ENCODE peak calls at places on chromosomes 6 and 20, in eight cellular contexts. L is NCI-H2029 treated with DMSO at 0.1 percent for 48 hours, D is ACHN, T is NCI-H1092, F is tibial nerve, P is activated gamma-delta T cell treated with Interleukin-2 at 50 U/mL for 16 hours, V is left ventricle myocardium inferior, O is renal cortical epithelial cell. M is an unnamed sample.

GRCh38 chr6:2450546-2450945 is 205.1 kb upstream of the GMDS start:
- DNase-seq in L (peak), D (no peak), T (peak), F (peak), P (no peak), V (peak), O (peak), M (peak)

GRCh38 chr6:46850781-46851180 is 57.6 kb downstream of the MEP1A start:
- DNase-seq in L (no peak), D (no peak), T (no peak), F (no peak), P (no peak), V (no peak), O (peak), M (no peak)

GRCh38 chr20:62940875-62941274 is 2.9 kb downstream of the GID8 start:
- DNase-seq in L (no peak), D (no peak), T (no peak), F (no peak), P (no peak), V (no peak), O (no peak), M (no peak)

GRCh38 chr6:91437295-91437694 is 850.4 kb upstream of the MAP3K7 start:
- DNase-seq in L (no peak), D (no peak), T (no peak), F (no peak), P (no peak), V (no peak), O (no peak), M (no peak)

GRCh38 chr6:148464319-148465010 is 121.8 kb downstream of the SASH1 start:
- DNase-seq in L (peak), D (peak), T (peak), F (peak), P (peak), V (peak), O (peak), M (peak)

GRCh38 chr6:141354191-141354950 is 778.4 kb upstream of the GJE1 start:
- DNase-seq in L (no peak), D (no peak), T (no peak), F (no peak), P (no peak), V (no peak), O (no peak), M (no peak)

GRCh38 chr6:85416049-85416448 is 33.8 kb upstream of the NT5E start:
- DNase-seq in L (no peak), D (no peak), T (no peak), F (no peak), P (no peak), V (no peak), O (no peak), M (no peak)

GRCh38 chr6:164085552-164086325 is 671.2 kb downstream of the QKI start:
- DNase-seq in L (no peak), D (no peak), T (no peak), F (peak), P (no peak), V (peak), O (peak), M (no peak)

GRCh38 chr6:13953061-13953705 is 28.4 kb downstream of the RNF182 start:
- DNase-seq in L (no peak), D (peak), T (no peak), F (no peak), P (no peak), V (no peak), O (peak), M (no peak)

GRCh38 chr6:167492096-167492449 is 167.2 kb downstream of the TTLL2 start:
- DNase-seq in L (no peak), D (no peak), T (no peak), F (peak), P (no peak), V (peak), O (no peak), M (no peak)

GRCh38 chr20:47150403-47151152 is 205.9 kb downstream of the ZMYND8 start:
- DNase-seq in L (peak), D (peak), T (peak), F (peak), P (no peak), V (peak), O (peak), M (peak)

M was measured in DMS153.